ENCODE peak calls at places on chromosomes 4 and X, in five cellular contexts. B is HTR-8/SVneo; F is neural progenitor cell; W is activated naive CD4-positive, alpha-beta T cell treated with Interleukin-2 at 50 U/mL for 16 hours; Q is T-cell. T is an unnamed sample.
A peak's percentile ranks its signal among the peaks of the same experiment; 100 is the strongest.

GRCh38 chr4:36719425-36719824 is 438.0 kb downstream of the DTHD1 start:
- DNase-seq in Q (no peak), W (no peak), F (no peak), B (no peak), T (peak; percentile 4)

GRCh38 chr4:107891299-107891698 is 40.0 kb upstream of the CYP2U1 start:
- DNase-seq in B (no peak), Q (no peak), F (no peak), W (no peak), T (peak; percentile 21)

GRCh38 chr4:168505996-168506395 is 9.1 kb downstream of the PALLD start:
- DNase-seq in W (no peak), B (no peak), F (no peak), Q (no peak), T (no peak)

GRCh38 chr4:179804440-179804839 is 2362.2 kb upstream of the AGA start:
- DNase-seq in W (no peak), B (no peak), Q (no peak), F (no peak), T (no peak)

GRCh38 chr4:78602334-78602733 is 50.8 kb downstream of the ANXA3 start:
- DNase-seq in Q (no peak), W (no peak), F (no peak), B (no peak), T (no peak)

GRCh38 chr4:55736605-55737183 is 82.9 kb upstream of the EXOC1L start:
- DNase-seq in Q (no peak), B (no peak), F (no peak), W (no peak), T (peak; percentile 37)

GRCh38 chr4:138835833-138836521 is 179.6 kb upstream of the NOCT start:
- DNase-seq in B (no peak), Q (no peak), F (no peak), W (no peak), T (no peak)

GRCh38 chr4:27921236-27921635 is 1060.6 kb downstream of the STIM2 start:
- DNase-seq in B (no peak), F (no peak), Q (no peak), W (no peak), T (no peak)

GRCh38 chr4:87492617-87493016 is 36.6 kb downstream of the SPARCL1 start:
- DNase-seq in W (no peak), Q (no peak), B (no peak), F (no peak), T (no peak)

GRCh38 chr4:42050850-42051249 is 60.5 kb downstream of the SLC30A9 start:
- DNase-seq in W (no peak), B (no peak), Q (no peak), F (no peak), T (no peak)

GRCh38 chr4:24209131-24209530 is 319.3 kb upstream of the PPARGC1A start:
- DNase-seq in B (no peak), F (no peak), Q (no peak), W (no peak), T (no peak)

GRCh38 chrX:17848545-17849265 is 12.4 kb downstream of the RAI2 start:
- DNase-seq in F (no peak), B (no peak), W (no peak), Q (no peak), T (no peak)

T was measured in GM23338.